ENCODE peak calls at places on chromosomes 16 and 17, in six cellular contexts. One of them, this sample, is unnamed.

GRCh38 chr17:1882836-1883235 is 53.0 kb downstream of the RPA1 start:
- DNase-seq in K562: peak
- DNase-seq in IMR-90: peak
- DNase-seq in A549: peak
- DNase-seq in GM12878: no peak
- DNase-seq in HepG2: peak
- DNase-seq in this sample: peak

GRCh38 chr17:32719702-32720101 is 157.2 kb downstream of the MYO1D start:
- DNase-seq in K562: no peak
- DNase-seq in GM12878: no peak
- DNase-seq in A549: no peak
- DNase-seq in HepG2: no peak
- DNase-seq in IMR-90: no peak
- DNase-seq in this sample: no peak

GRCh38 chr17:20066253-20066652 is 57.1 kb downstream of the SPECC1 start:
- DNase-seq in HepG2: no peak
- DNase-seq in A549: peak
- DNase-seq in K562: no peak
- DNase-seq in GM12878: no peak
- DNase-seq in IMR-90: peak
- DNase-seq in this sample: no peak

GRCh38 chr17:40432864-40433528 is 10.3 kb upstream of the IGFBP4 start:
- DNase-seq in GM12878: no peak
- DNase-seq in A549: no peak
- DNase-seq in K562: peak
- DNase-seq in IMR-90: peak
- DNase-seq in HepG2: no peak
- DNase-seq in this sample: no peak

GRCh38 chr16:70162041-70162451 is 11.5 kb upstream of the CLEC18C start:
- DNase-seq in GM12878: no peak
- DNase-seq in HepG2: peak
- DNase-seq in K562: peak
- DNase-seq in A549: peak
- DNase-seq in IMR-90: peak
- DNase-seq in this sample: peak

GRCh38 chr17:3963214-3964201 is 729 bp downstream of the ATP2A3 start:
- DNase-seq in K562: peak
- DNase-seq in A549: no peak
- DNase-seq in HepG2: no peak
- DNase-seq in GM12878: no peak
- DNase-seq in IMR-90: no peak
- DNase-seq in this sample: no peak

GRCh38 chr16:10266809-10267208 is 84.6 kb upstream of the GRIN2A start:
- DNase-seq in A549: no peak
- DNase-seq in GM12878: peak
- DNase-seq in IMR-90: no peak
- DNase-seq in K562: no peak
- DNase-seq in HepG2: no peak
- DNase-seq in this sample: no peak

GRCh38 chr17:3827124-3827773 is 18.8 kb downstream of the NCBP3 start:
- DNase-seq in IMR-90: peak
- DNase-seq in HepG2: peak
- DNase-seq in GM12878: no peak
- DNase-seq in A549: peak
- DNase-seq in K562: peak
- DNase-seq in this sample: peak

GRCh38 chr16:28513484-28514181 is 7.0 kb upstream of the IL27 start:
- DNase-seq in K562: no peak
- DNase-seq in GM12878: no peak
- DNase-seq in IMR-90: no peak
- DNase-seq in A549: no peak
- DNase-seq in HepG2: peak
- DNase-seq in this sample: no peak

GRCh38 chr17:76737676-76738467 is at the start of gene MFSD11:
- DNase-seq in IMR-90: peak
- DNase-seq in HepG2: peak
- DNase-seq in K562: peak
- DNase-seq in GM12878: no peak
- DNase-seq in A549: peak
- DNase-seq in this sample: peak

GRCh38 chr16:56982695-56983094 is 6.7 kb upstream of the NLRC5 start:
- DNase-seq in IMR-90: no peak
- DNase-seq in HepG2: no peak
- DNase-seq in K562: no peak
- DNase-seq in GM12878: no peak
- DNase-seq in A549: no peak
- DNase-seq in this sample: no peak
- TF ChIP-seq BHLHE40 in IMR-90: no peak
- TF ChIP-seq BHLHE40 in HepG2: no peak
- TF ChIP-seq BHLHE40 in K562: no peak
- TF ChIP-seq BHLHE40 in GM12878: no peak
- TF ChIP-seq BHLHE40 in A549: no peak
- TF ChIP-seq BHLHE40 in this sample: no peak

GRCh38 chr17:30921544-30922196 is at the start of gene ADAP2:
- DNase-seq in A549: peak
- DNase-seq in HepG2: no peak
- DNase-seq in GM12878: no peak
- DNase-seq in K562: peak
- DNase-seq in IMR-90: no peak
- DNase-seq in this sample: peak

GRCh38 chr17:30920683-30921543 is 832 bp upstream of the ADAP2 start:
- DNase-seq in IMR-90: peak
- DNase-seq in A549: no peak
- DNase-seq in GM12878: no peak
- DNase-seq in HepG2: no peak
- DNase-seq in K562: no peak
- DNase-seq in this sample: no peak

GRCh38 chr17:30922235-30922993 is 669 bp downstream of the ADAP2 start:
- DNase-seq in K562: no peak
- DNase-seq in A549: no peak
- DNase-seq in GM12878: no peak
- DNase-seq in HepG2: no peak
- DNase-seq in IMR-90: no peak
- DNase-seq in this sample: no peak

GRCh38 chr17:30917050-30917449 is 4.7 kb upstream of the ADAP2 start:
- DNase-seq in A549: no peak
- DNase-seq in GM12878: no peak
- DNase-seq in IMR-90: no peak
- DNase-seq in HepG2: no peak
- DNase-seq in K562: no peak
- DNase-seq in this sample: no peak

GRCh38 chr17:30920282-30920681 is 1.5 kb upstream of the ADAP2 start:
- DNase-seq in GM12878: no peak
- DNase-seq in IMR-90: peak
- DNase-seq in HepG2: peak
- DNase-seq in A549: peak
- DNase-seq in K562: no peak
- DNase-seq in this sample: no peak
- TF ChIP-seq BHLHE40 in GM12878: no peak
- TF ChIP-seq BHLHE40 in IMR-90: no peak
- TF ChIP-seq BHLHE40 in HepG2: no peak
- TF ChIP-seq BHLHE40 in A549: no peak
- TF ChIP-seq BHLHE40 in K562: no peak
- TF ChIP-seq BHLHE40 in this sample: no peak

GRCh38 chr17:50181601-50182345 is 16.0 kb downstream of the SGCA start:
- DNase-seq in HepG2: peak
- DNase-seq in K562: no peak
- DNase-seq in GM12878: no peak
- DNase-seq in A549: no peak
- DNase-seq in IMR-90: peak
- DNase-seq in this sample: no peak
- TF ChIP-seq BHLHE40 in HepG2: no peak
- TF ChIP-seq BHLHE40 in K562: no peak
- TF ChIP-seq BHLHE40 in GM12878: no peak
- TF ChIP-seq BHLHE40 in A549: no peak
- TF ChIP-seq BHLHE40 in IMR-90: peak
- TF ChIP-seq BHLHE40 in this sample: no peak

GRCh38 chr16:67483731-67484525 is 581 bp upstream of the AGRP start:
- DNase-seq in GM12878: no peak
- DNase-seq in A549: no peak
- DNase-seq in K562: no peak
- DNase-seq in HepG2: no peak
- DNase-seq in IMR-90: peak
- DNase-seq in this sample: no peak

GRCh38 chr16:67490330-67491096 is 7.2 kb upstream of the AGRP start:
- DNase-seq in A549: no peak
- DNase-seq in GM12878: no peak
- DNase-seq in IMR-90: peak
- DNase-seq in HepG2: no peak
- DNase-seq in K562: no peak
- DNase-seq in this sample: no peak

GRCh38 chr16:67486805-67487204 is 3.5 kb upstream of the AGRP start:
- DNase-seq in A549: no peak
- DNase-seq in HepG2: no peak
- DNase-seq in K562: no peak
- DNase-seq in GM12878: no peak
- DNase-seq in IMR-90: no peak
- DNase-seq in this sample: no peak

GRCh38 chr16:67489401-67490083 is 6.2 kb upstream of the AGRP start:
- DNase-seq in A549: no peak
- DNase-seq in K562: no peak
- DNase-seq in GM12878: no peak
- DNase-seq in HepG2: no peak
- DNase-seq in IMR-90: no peak
- DNase-seq in this sample: no peak
- TF ChIP-seq BHLHE40 in A549: no peak
- TF ChIP-seq BHLHE40 in K562: no peak
- TF ChIP-seq BHLHE40 in GM12878: no peak
- TF ChIP-seq BHLHE40 in HepG2: no peak
- TF ChIP-seq BHLHE40 in IMR-90: no peak
- TF ChIP-seq BHLHE40 in this sample: no peak

GRCh38 chr16:72922714-72923113 is 125.2 kb downstream of the ZFHX3 start:
- DNase-seq in IMR-90: no peak
- DNase-seq in A549: no peak
- DNase-seq in K562: no peak
- DNase-seq in HepG2: no peak
- DNase-seq in GM12878: no peak
- DNase-seq in this sample: no peak

GRCh38 chr16:72923757-72924156 is 124.2 kb downstream of the ZFHX3 start:
- DNase-seq in K562: no peak
- DNase-seq in HepG2: no peak
- DNase-seq in A549: no peak
- DNase-seq in IMR-90: no peak
- DNase-seq in GM12878: no peak
- DNase-seq in this sample: no peak

GRCh38 chr16:72924487-72924886 is 123.4 kb downstream of the ZFHX3 start:
- DNase-seq in K562: no peak
- DNase-seq in IMR-90: no peak
- DNase-seq in GM12878: no peak
- DNase-seq in A549: no peak
- DNase-seq in HepG2: no peak
- DNase-seq in this sample: no peak

GRCh38 chr16:72921106-72921505 is 126.8 kb downstream of the ZFHX3 start:
- DNase-seq in HepG2: no peak
- DNase-seq in A549: no peak
- DNase-seq in IMR-90: no peak
- DNase-seq in GM12878: no peak
- DNase-seq in K562: no peak
- DNase-seq in this sample: no peak

GRCh38 chr16:72921620-72922019 is 126.3 kb downstream of the ZFHX3 start:
- DNase-seq in HepG2: no peak
- DNase-seq in GM12878: no peak
- DNase-seq in A549: no peak
- DNase-seq in K562: no peak
- DNase-seq in IMR-90: peak
- DNase-seq in this sample: no peak
- TF ChIP-seq BHLHE40 in HepG2: no peak
- TF ChIP-seq BHLHE40 in GM12878: no peak
- TF ChIP-seq BHLHE40 in A549: no peak
- TF ChIP-seq BHLHE40 in K562: no peak
- TF ChIP-seq BHLHE40 in IMR-90: no peak
- TF ChIP-seq BHLHE40 in this sample: no peak

This sample was measured in HEK293T.